ENCODE peak calls at places on chromosome 1, in eight cellular contexts. J is heart right ventricle; N is H9; T is uterus; G is A549; V is endodermal cell; B is PC-3; R is CD8-positive, alpha-beta T cell. Q is an unnamed sample.

GRCh38 chr1:24555591-24556413 is at the start of gene NCMAP:
- DNase-seq in J (no peak), N (peak; percentile 52), T (no peak), G (no peak), V (peak; percentile 79), B (peak; percentile 40), R (peak; percentile 35), Q (no peak)

GRCh38 chr1:56180806-56181205 is 398.6 kb downstream of the PLPP3 start:
- DNase-seq in J (no peak), N (no peak), T (no peak), G (no peak), V (no peak), B (no peak), R (no peak), Q (no peak)

GRCh38 chr1:44681905-44682900 is 7.7 kb downstream of the ARMH1 start:
- DNase-seq in J (no peak), N (peak; percentile 58), T (no peak), G (no peak), V (no peak), B (no peak), R (no peak), Q (no peak)

GRCh38 chr1:6508876-6509602 is 17.6 kb upstream of the PLEKHG5 start:
- DNase-seq in J (no peak), N (no peak), T (no peak), G (no peak), V (peak; percentile 45), B (no peak), R (no peak), Q (no peak)

GRCh38 chr1:64938991-64939390 is 27.4 kb downstream of the JAK1 start:
- DNase-seq in J (no peak), N (no peak), T (no peak), G (no peak), V (no peak), B (no peak), R (no peak), Q (no peak)

GRCh38 chr1:247845693-247846017 is 4.0 kb upstream of the OR11L1 start:
- DNase-seq in J (no peak), N (no peak), T (no peak), G (no peak), V (no peak), B (no peak), R (no peak), Q (no peak)

GRCh38 chr1:18468570-18468969 is 12.2 kb upstream of the KLHDC7A start:
- DNase-seq in J (no peak), N (no peak), T (no peak), G (no peak), V (peak; percentile 45), B (no peak), R (no peak), Q (no peak)

GRCh38 chr1:55997550-55997949 is 581.8 kb downstream of the PLPP3 start:
- DNase-seq in J (no peak), N (no peak), T (no peak), G (no peak), V (no peak), B (no peak), R (no peak), Q (no peak)

GRCh38 chr1:156491151-156491949 is 9.2 kb downstream of the MEF2D start:
- DNase-seq in J (no peak), N (peak; percentile 28), T (no peak), G (no peak), V (no peak), B (no peak), R (no peak), Q (no peak)

DNA sequence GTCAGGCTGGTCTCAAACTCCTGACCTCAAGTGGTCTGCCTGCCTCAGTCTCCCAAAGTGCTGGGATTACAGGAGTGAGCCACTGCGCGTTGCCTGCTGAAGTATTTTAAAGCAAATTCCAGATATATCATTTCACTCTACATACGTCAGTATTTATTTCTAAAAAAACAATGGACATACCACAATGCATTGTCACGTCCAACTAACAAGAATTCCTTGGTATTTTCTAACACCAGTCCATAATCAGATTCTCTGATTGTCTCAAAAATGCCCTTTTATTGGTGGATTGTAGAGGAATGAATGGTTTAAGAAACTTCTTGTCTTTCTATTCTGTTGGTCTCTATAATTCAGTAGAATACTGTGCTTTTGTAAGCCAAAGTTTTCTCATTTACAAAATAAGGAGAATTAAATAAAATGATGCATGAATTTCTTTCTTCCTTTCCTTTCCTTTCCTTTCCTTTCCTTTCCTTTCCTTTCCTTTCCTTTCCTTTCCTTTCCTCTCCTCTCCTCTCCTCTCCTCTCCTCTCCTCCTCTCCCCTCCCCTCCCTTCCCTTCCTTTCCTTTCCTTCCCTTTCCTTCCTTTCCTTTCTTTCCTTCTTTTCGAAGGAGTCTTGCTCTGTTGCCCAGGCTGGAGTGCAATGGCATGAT is 55.8 kb downstream of the VPS13D start:
- DNase-seq in J (no peak), N (no peak), T (no peak), G (no peak), V (no peak), B (no peak), R (no peak), Q (no peak)
- H3K27ac ChIP-seq in J (no peak overlapping the region), N (no peak overlapping the region), T (no peak overlapping the region), G (no peak overlapping the region), V (no peak overlapping the region), B (no peak overlapping the region), R (no peak overlapping the region), Q (no peak overlapping the region)

GRCh38 chr1:178238722-178239510 is 145.0 kb downstream of the RASAL2 start:
- DNase-seq in J (no peak), N (no peak), T (no peak), G (peak; percentile 72), V (no peak), B (peak; percentile 98), R (no peak), Q (peak; percentile 99)

GRCh38 chr1:178243890-178244289 is 150.0 kb downstream of the RASAL2 start:
- DNase-seq in J (no peak), N (no peak), T (no peak), G (no peak), V (no peak), B (no peak), R (no peak), Q (no peak)

GRCh38 chr1:178241057-178241456 is 147.2 kb downstream of the RASAL2 start:
- DNase-seq in J (no peak), N (no peak), T (no peak), G (no peak), V (no peak), B (peak; percentile 60), R (no peak), Q (no peak)

GRCh38 chr1:178243119-178243518 is 149.2 kb downstream of the RASAL2 start:
- DNase-seq in J (no peak), N (no peak), T (no peak), G (no peak), V (no peak), B (no peak), R (no peak), Q (no peak)

GRCh38 chr1:178241837-178242236 is 147.9 kb downstream of the RASAL2 start:
- DNase-seq in J (no peak), N (no peak), T (no peak), G (no peak), V (no peak), B (no peak), R (no peak), Q (no peak)
- H3K27ac ChIP-seq in J (no peak overlapping the region), N (no peak overlapping the region), T (no peak overlapping the region), G (peak overlapping the region; percentile 78), V (no peak overlapping the region), B (peak overlapping the region; percentile 98), R (no peak overlapping the region), Q (peak overlapping the region; percentile 96)

GRCh38 chr1:116755036-116755435 is 806 bp downstream of the CD2 start:
- DNase-seq in J (no peak), N (no peak), T (no peak), G (no peak), V (no peak), B (no peak), R (no peak), Q (no peak)
- H3K27ac ChIP-seq in J (no peak overlapping the region), N (no peak overlapping the region), T (no peak overlapping the region), G (no peak overlapping the region), V (no peak overlapping the region), B (no peak overlapping the region), R (peak overlapping the region; percentile 70), Q (no peak overlapping the region)

DNA sequence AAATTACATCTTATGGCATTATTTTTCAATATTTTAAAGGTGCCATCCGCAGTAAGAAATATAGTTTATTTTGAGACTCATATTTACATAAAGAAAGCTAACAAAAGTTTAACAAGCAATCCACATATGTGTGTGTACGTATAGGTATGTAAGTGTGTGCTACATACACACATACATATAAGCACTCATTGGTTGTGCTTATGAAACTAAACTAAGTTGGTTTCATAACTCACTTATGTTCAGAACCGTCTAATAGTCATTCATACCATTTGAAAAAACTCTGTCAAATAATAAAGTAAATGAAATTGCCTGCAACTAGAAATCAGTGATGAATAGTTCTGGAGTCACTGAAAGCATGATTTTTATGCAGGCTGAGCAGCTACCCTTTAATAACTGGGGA is 14.1 kb downstream of the TATDN3 start:
- DNase-seq in J (no peak), N (no peak), T (no peak), G (no peak), V (no peak), B (no peak), R (no peak), Q (no peak)
- H3K27ac ChIP-seq in J (no peak overlapping the region), N (no peak overlapping the region), T (no peak overlapping the region), G (no peak overlapping the region), V (no peak overlapping the region), B (no peak overlapping the region), R (no peak overlapping the region), Q (no peak overlapping the region)

GRCh38 chr1:10813801-10814200 is 17.4 kb upstream of the CASZ1 start:
- DNase-seq in J (no peak), N (no peak), T (no peak), G (no peak), V (no peak), B (no peak), R (no peak), Q (no peak)
- H3K27ac ChIP-seq in J (no peak overlapping the region), N (no peak overlapping the region), T (no peak overlapping the region), G (no peak overlapping the region), V (no peak overlapping the region), B (no peak overlapping the region), R (no peak overlapping the region), Q (no peak overlapping the region)

GRCh38 chr1:16376971-16377370 is 9.9 kb downstream of the SZRD1 start:
- DNase-seq in J (no peak), N (no peak), T (no peak), G (no peak), V (no peak), B (no peak), R (no peak), Q (no peak)
- H3K27ac ChIP-seq in J (no peak overlapping the region), N (no peak overlapping the region), T (no peak overlapping the region), G (peak overlapping the region; percentile 87), V (no peak overlapping the region), B (no peak overlapping the region), R (no peak overlapping the region), Q (no peak overlapping the region)

GRCh38 chr1:85240659-85241058 is 18.8 kb downstream of the C1orf52 start:
- DNase-seq in J (no peak), N (no peak), T (no peak), G (no peak), V (no peak), B (no peak), R (no peak), Q (no peak)

GRCh38 chr1:85244271-85245053 is 15.0 kb downstream of the C1orf52 start:
- DNase-seq in J (no peak), N (no peak), T (peak; percentile 44), G (no peak), V (no peak), B (peak; percentile 55), R (no peak), Q (no peak)

GRCh38 chr1:85237613-85238012 is 21.8 kb downstream of the C1orf52 start:
- DNase-seq in J (no peak), N (no peak), T (no peak), G (no peak), V (no peak), B (no peak), R (no peak), Q (no peak)

GRCh38 chr1:85243336-85243735 is 16.1 kb downstream of the C1orf52 start:
- DNase-seq in J (no peak), N (no peak), T (no peak), G (no peak), V (no peak), B (no peak), R (no peak), Q (no peak)

GRCh38 chr1:85240174-85240601 is 19.3 kb downstream of the C1orf52 start:
- DNase-seq in J (no peak), N (peak; percentile 47), T (no peak), G (no peak), V (peak; percentile 78), B (peak; percentile 51), R (no peak), Q (no peak)
- H3K27ac ChIP-seq in J (no peak overlapping the region), N (no peak overlapping the region), T (peak overlapping the region; percentile 53), G (no peak overlapping the region), V (no peak overlapping the region), B (no peak overlapping the region), R (no peak overlapping the region), Q (no peak overlapping the region)